ENCODE peak calls at places on chromosomes 5 and 9, in eight cellular contexts. K is neuronal stem cell; J is HCT116; U is Peyer's patch; M is sigmoid colon; H is naive thymus-derived CD4-positive, alpha-beta T cell; P is IMR-90; V is psoas muscle. A is an unnamed sample.
A peak's percentile ranks its signal among the peaks of the same experiment; 100 is the strongest.

GRCh38 chr9:16179566-16179965 is 626.7 kb downstream of the CCDC171 start:
- DNase-seq in V (no peak), H (no peak), M (no peak), K (no peak), P (no peak), U (no peak), J (no peak), A (no peak)

GRCh38 chr9:120970249-120970648 is 43.7 kb upstream of the TRAF1 start:
- DNase-seq in K (no peak), M (no peak), P (peak; percentile 82), V (no peak), U (no peak), J (no peak), H (no peak), A (no peak)

GRCh38 chr9:23567756-23568155 is 258.3 kb downstream of the ELAVL2 start:
- DNase-seq in M (no peak), K (no peak), U (no peak), H (no peak), J (no peak), P (no peak), V (no peak), A (no peak)

GRCh38 chr5:107072440-107072839 is 598.3 kb downstream of the EFNA5 start:
- DNase-seq in K (no peak), M (no peak), P (peak; percentile 1), V (no peak), U (no peak), J (no peak), H (no peak), A (no peak)

GRCh38 chr9:78971505-78971904 is 600.3 kb upstream of the TLE4 start:
- DNase-seq in J (no peak), V (no peak), M (no peak), H (no peak), K (no peak), U (no peak), P (no peak), A (no peak)

GRCh38 chr5:180345186-180345585 is 8.0 kb downstream of the GFPT2 start:
- DNase-seq in J (no peak), H (no peak), M (no peak), V (no peak), K (no peak), U (peak; percentile 28), P (no peak), A (no peak)

GRCh38 chr5:14193496-14193895 is 50.4 kb downstream of the TRIO start:
- DNase-seq in K (no peak), U (no peak), P (no peak), J (no peak), V (no peak), M (no peak), H (no peak), A (no peak)

GRCh38 chr5:165448773-165449172 is 1943.4 kb downstream of the MAT2B start:
- DNase-seq in M (no peak), K (no peak), U (no peak), J (no peak), P (peak; percentile 71), V (no peak), H (no peak), A (no peak)

GRCh38 chr5:138559937-138560336 is 15.3 kb downstream of the HSPA9 start:
- DNase-seq in V (no peak), P (no peak), K (no peak), U (no peak), J (no peak), H (no peak), M (no peak), A (no peak)

GRCh38 chr5:122515709-122516431 is 203.8 kb downstream of the SNCAIP start:
- DNase-seq in J (peak; percentile 71), M (peak; percentile 67), H (no peak), V (no peak), U (no peak), K (peak; percentile 65), P (peak; percentile 81), A (peak; percentile 53)

GRCh38 chr5:60521379-60522298 is 178.3 kb downstream of the DEPDC1B start:
- DNase-seq in H (no peak), P (no peak), U (no peak), V (no peak), M (no peak), J (no peak), K (no peak), A (peak; percentile 5)

GRCh38 chr9:82466616-82467251 is 478.2 kb downstream of the SPATA31D1 start:
- DNase-seq in U (no peak), P (peak; percentile 4), V (peak; percentile 17), K (peak; percentile 41), J (no peak), H (no peak), M (no peak), A (peak; percentile 4)

GRCh38 chr5:177496111-177497010 is 1.0 kb downstream of the PDLIM7 start:
- DNase-seq in J (peak; percentile 44), P (peak; percentile 94), U (no peak), K (peak; percentile 89), H (no peak), V (peak; percentile 87), M (peak; percentile 97), A (no peak)

GRCh38 chr5:177499842-177500241 is 2.4 kb upstream of the PDLIM7 start:
- DNase-seq in V (no peak), H (no peak), M (no peak), U (no peak), J (no peak), K (no peak), P (no peak), A (no peak)

GRCh38 chr5:177497011-177497296 is 450 bp downstream of the PDLIM7 start:
- DNase-seq in J (no peak), P (no peak), H (no peak), K (no peak), U (no peak), M (no peak), V (no peak), A (no peak)

GRCh38 chr5:177497297-177498012 is at the start of gene PDLIM7:
- DNase-seq in V (peak; percentile 96), U (peak; percentile 97), K (peak; percentile 99), J (peak; percentile 92), M (peak; percentile 99), H (peak; percentile 97), P (peak; percentile 97), A (peak; percentile 97)

DNA sequence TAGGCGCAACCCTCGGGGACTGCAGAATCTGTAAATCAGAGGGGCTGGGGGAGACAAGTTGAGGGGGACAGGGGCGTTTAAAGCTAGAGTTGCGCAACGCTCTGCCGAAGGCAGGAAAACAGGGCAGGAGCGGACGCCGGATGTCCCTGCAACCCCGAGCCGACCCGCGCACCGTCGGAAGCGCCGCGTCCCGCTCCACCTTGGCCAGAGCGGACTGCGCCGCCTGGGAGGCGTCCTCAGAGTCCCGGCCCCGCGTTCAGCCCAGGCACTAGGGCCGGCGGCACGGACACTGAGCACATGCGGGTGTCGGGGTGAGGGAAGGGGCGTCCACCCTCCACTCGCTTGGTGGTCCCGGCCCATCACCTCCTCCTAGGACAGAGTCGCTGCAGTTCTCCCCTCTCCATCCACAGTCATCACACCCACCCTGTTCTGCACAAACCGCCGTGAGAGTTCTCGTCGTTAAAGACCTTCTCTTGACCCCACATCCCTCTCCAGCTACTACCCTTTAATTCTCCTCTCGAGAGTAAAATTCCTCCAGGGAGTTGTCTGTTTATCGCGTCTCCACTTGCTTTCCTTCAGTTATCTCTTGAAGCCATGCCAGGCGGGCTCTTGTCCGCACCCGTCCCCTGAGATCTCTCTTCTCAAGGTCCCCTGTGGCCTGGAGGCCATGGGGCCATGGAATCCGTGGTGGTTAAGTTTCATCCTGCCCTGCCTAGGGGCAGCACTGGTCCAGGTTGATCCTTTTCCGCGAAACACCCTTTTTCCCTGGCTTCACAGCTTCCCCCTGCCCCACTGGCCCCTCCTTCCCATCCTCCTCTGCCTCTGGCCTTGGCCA is 826 bp upstream of the PDLIM7 start:
- DNase-seq in V (peak; percentile 62), P (no peak), U (no peak), K (no peak), J (no peak), M (peak; percentile 84), H (peak; percentile 49), A (no peak)
- H3K27ac ChIP-seq in V (peak overlapping the region; percentile 94), P (peak overlapping the region; percentile 87), U (peak overlapping the region; percentile 87), K (no peak overlapping the region), J (peak overlapping the region; percentile 21), M (peak overlapping the region; percentile 96), H (peak overlapping the region; percentile 61), A (peak overlapping the region; percentile 72)

DNA sequence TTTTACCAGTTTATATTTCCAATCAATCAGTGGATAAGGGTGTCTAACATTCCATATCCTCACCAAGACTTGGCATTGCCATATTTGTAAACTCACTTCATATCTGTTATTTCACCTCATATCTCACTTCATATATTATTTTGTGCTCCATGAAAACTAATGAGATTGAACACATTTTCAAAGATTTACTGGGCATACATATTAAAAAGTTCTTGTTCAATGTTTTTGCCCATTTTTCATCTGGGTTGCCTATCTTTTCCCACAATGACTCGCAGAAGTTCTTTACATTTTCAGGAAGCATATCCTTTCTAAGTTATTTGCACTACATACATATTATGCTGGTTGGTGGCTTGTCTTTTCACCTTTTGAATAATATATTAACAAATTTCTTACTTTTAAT is 15.3 kb downstream of the ZNF510 start:
- DNase-seq in P (no peak), J (no peak), H (no peak), U (no peak), M (no peak), V (no peak), K (no peak), A (no peak)
- H3K9me3 ChIP-seq in P (peaks cover 66% of the 10 kb centered on the region), J (peaks cover 48% of the 10 kb centered on the region), H (peaks cover 44% of the 10 kb centered on the region), U (peaks cover 17% of the 10 kb centered on the region), M (peaks cover 61% of the 10 kb centered on the region), V (peaks cover 100% of the 10 kb centered on the region), K (peaks cover 94% of the 10 kb centered on the region), A (peaks cover 4% of the 10 kb centered on the region)

DNA sequence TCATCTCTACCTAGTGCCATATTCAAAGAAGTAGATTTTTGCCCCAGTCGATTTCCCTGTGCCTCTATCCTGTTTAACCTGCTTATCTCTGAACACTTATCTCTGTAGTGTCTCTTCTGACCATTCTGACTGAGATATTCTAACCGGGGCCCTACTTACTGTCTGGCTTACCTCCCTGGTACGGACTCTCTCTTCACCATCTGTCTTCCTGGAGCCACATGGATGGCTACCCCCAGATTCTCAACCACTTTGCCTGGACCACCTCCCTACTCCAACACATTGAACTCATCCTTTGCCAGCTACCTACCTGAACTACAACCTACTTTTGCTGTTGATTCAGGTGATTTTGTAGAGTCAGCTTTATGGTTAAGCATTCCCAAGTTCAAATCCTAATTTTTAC is 397.4 kb upstream of the SLC24A2 start:
- DNase-seq in H (no peak), U (no peak), J (no peak), V (no peak), M (no peak), K (no peak), P (no peak), A (no peak)
- H3K27ac ChIP-seq in H (no peak overlapping the region), U (no peak overlapping the region), J (no peak overlapping the region), V (no peak overlapping the region), M (no peak overlapping the region), K (no peak overlapping the region), P (no peak overlapping the region), A (no peak overlapping the region)

GRCh38 chr5:3269400-3270169 is 326.0 kb upstream of the IRX1 start:
- DNase-seq in J (no peak), U (no peak), H (no peak), V (no peak), M (no peak), K (no peak), P (no peak), A (no peak)
- H3K9me3 ChIP-seq in J (peaks cover 2% of the 10 kb centered on the region), U (no peaks in the 10 kb centered on the region), H (no peaks in the 10 kb centered on the region), V (no peaks in the 10 kb centered on the region), M (no peaks in the 10 kb centered on the region), K (no peaks in the 10 kb centered on the region), P (peaks cover 50% of the 10 kb centered on the region), A (no peaks in the 10 kb centered on the region)